ENCODE peak calls at places on chromosomes 12 and 14, in four cellular contexts. L is HCT116, W is K562, Y is Panc1. F is an unnamed sample.

GRCh38 chr12:117059156-117059555 is 40.1 kb downstream of the TESC start:
- DNase-seq in L (no peak), W (no peak), Y (no peak), F (no peak)

GRCh38 chr12:29041621-29042020 is 107.5 kb upstream of the FAR2 start:
- DNase-seq in L (peak), W (no peak), Y (peak), F (no peak)

GRCh38 chr12:80648866-80649265 is 58.6 kb upstream of the MYF6 start:
- DNase-seq in L (no peak), W (no peak), Y (no peak), F (no peak)

GRCh38 chr12:115440438-115440837 is 756.5 kb upstream of the TBX3 start:
- DNase-seq in L (no peak), W (peak), Y (no peak), F (peak)

GRCh38 chr14:92586001-92586947 is 72.7 kb downstream of the RIN3 start:
- DNase-seq in L (no peak), W (no peak), Y (no peak), F (no peak)

GRCh38 chr12:53489242-53489915 is 9.9 kb downstream of the MAP3K12 start:
- DNase-seq in L (no peak), W (no peak), Y (no peak), F (no peak)

GRCh38 chr12:6533653-6534157 is 612 bp upstream of the GAPDH start:
- DNase-seq in L (peak), W (peak), Y (no peak), F (peak)

GRCh38 chr12:71349950-71350349 is 89.6 kb upstream of the LGR5 start:
- DNase-seq in L (no peak), W (no peak), Y (no peak), F (no peak)

GRCh38 chr12:121839106-121839992 is 19.3 kb downstream of the HPD start:
- DNase-seq in L (peak), W (peak), Y (peak), F (no peak)

GRCh38 chr12:42790761-42791151 is 201.2 kb upstream of the PRICKLE1 start:
- DNase-seq in L (peak), W (peak), Y (no peak), F (no peak)

GRCh38 chr12:54232790-54233189 is 44.0 kb upstream of the SMUG1 start:
- DNase-seq in L (no peak), W (no peak), Y (no peak), F (no peak)

GRCh38 chr14:32933623-32933942 is 5.1 kb upstream of the NPAS3 start:
- DNase-seq in L (no peak), W (no peak), Y (no peak), F (no peak)

GRCh38 chr14:32933943-32934890 is 4.5 kb upstream of the NPAS3 start:
- DNase-seq in L (no peak), W (no peak), Y (no peak), F (no peak)

GRCh38 chr14:32932302-32932920 is 6.3 kb upstream of the NPAS3 start:
- DNase-seq in L (no peak), W (no peak), Y (no peak), F (no peak)

GRCh38 chr14:32934891-32935633 is 3.6 kb upstream of the NPAS3 start:
- DNase-seq in L (no peak), W (no peak), Y (no peak), F (no peak)

GRCh38 chr14:32932921-32933622 is 5.6 kb upstream of the NPAS3 start:
- DNase-seq in L (no peak), W (no peak), Y (no peak), F (no peak)
- TF ChIP-seq TCF7L2 in L (no peak), W (no peak), Y (no peak), F (no peak)

GRCh38 chr12:89352492-89353187 is at the start of gene DUSP6:
- DNase-seq in L (peak), W (no peak), Y (peak), F (peak)
- TF ChIP-seq TCF7L2 in L (peak), W (no peak), Y (peak), F (peak)

GRCh38 chr14:99391671-99392070 is 89.0 kb downstream of the SETD3 start:
- DNase-seq in L (no peak), W (no peak), Y (no peak), F (no peak)
- TF ChIP-seq TCF7L2 in L (no peak), W (no peak), Y (no peak), F (no peak)

DNA sequence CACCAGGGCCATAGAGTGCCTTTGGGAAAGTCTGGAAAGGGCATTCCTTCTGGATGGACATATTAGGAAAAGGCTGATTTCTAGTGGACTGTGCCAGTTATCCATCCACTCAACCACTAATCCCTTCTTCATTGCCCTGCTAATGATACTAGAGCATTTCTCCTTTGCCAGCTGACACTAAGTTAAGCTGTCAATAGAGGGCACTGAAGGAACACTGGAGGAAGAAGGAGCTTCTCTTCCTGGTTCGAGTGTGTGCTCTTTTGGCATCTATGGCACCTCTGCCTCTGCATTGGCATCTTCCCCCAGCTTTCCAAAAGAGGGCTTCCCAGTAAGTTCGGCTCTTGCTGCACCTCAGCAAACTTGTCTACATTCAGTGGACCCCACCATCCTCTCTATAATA is 165.4 kb downstream of the DERA start:
- DNase-seq in L (peak), W (no peak), Y (peak), F (peak)
- TF ChIP-seq TCF7L2 in L (no peak), W (no peak), Y (no peak), F (no peak)

GRCh38 chr12:27975222-27976136 is 2.9 kb upstream of the PTHLH start:
- DNase-seq in L (no peak), W (peak), Y (no peak), F (no peak)
- TF ChIP-seq TCF7L2 in L (no peak), W (no peak), Y (no peak), F (no peak)

DNA sequence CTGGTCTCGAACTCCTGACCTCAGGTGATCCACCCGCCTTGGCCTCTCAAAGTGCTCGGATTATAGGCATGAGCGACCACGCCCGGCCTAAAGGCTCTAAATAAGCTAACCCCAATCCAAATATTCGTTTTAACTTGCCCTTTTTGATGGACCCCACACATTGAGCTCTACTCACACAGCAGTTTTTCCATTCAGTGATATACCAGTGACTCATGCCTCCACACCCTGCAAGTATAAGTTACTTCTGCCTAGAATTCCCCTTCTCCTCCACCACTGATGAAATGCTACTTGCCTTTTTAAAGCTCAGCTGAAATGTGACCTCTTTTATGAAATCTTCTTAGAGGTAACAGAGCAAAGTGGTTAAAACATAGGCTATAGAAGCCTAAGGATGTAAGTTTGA is 68.8 kb downstream of the EXOC5 start:
- DNase-seq in L (no peak), W (no peak), Y (no peak), F (no peak)
- TF ChIP-seq TCF7L2 in L (no peak), W (no peak), Y (no peak), F (no peak)

GRCh38 chr12:128810182-128811127 is 13.3 kb downstream of the SLC15A4 start:
- DNase-seq in L (no peak), W (no peak), Y (no peak), F (no peak)
- TF ChIP-seq TCF7L2 in L (no peak), W (no peak), Y (no peak), F (no peak)